ENCODE peak calls at places on chromosomes 7 and 10, in four cellular contexts. B is endothelial cell, Y is fibroblast of villous mesenchyme, X is neural crest cell. E is an unnamed sample.
A peak's percentile ranks its signal among the peaks of the same experiment; 100 is the strongest.

GRCh38 chr10:78960316-78960800 is 108.4 kb upstream of the ZMIZ1 start:
- DNase-seq in Y (peak; percentile 81), B (no peak), X (no peak), E (peak; percentile 45)

GRCh38 chr10:89278034-89278535 is 23.8 kb upstream of the IFIT2 start:
- DNase-seq in Y (peak; percentile 98), B (no peak), X (no peak), E (peak; percentile 82)

GRCh38 chr10:92990615-92991014 is 70.0 kb upstream of the CYP26C1 start:
- DNase-seq in Y (peak; percentile 33), B (no peak), X (no peak), E (no peak)

GRCh38 chr7:148334441-148334956 is 256.1 kb upstream of the C7orf33 start:
- DNase-seq in B (no peak), X (no peak), Y (no peak), E (no peak)

GRCh38 chr10:70742537-70743429 is 42.4 kb downstream of the TBATA start:
- DNase-seq in X (no peak), B (peak; percentile 54), Y (peak; percentile 91), E (peak; percentile 48)

GRCh38 chr10:1376384-1376945 is 320.3 kb downstream of the WDR37 start:
- DNase-seq in X (no peak), Y (no peak), B (no peak), E (no peak)

GRCh38 chr7:85950418-85950817 is 693.3 kb upstream of the GRM3 start:
- DNase-seq in Y (no peak), B (no peak), X (no peak), E (no peak)

GRCh38 chr10:79430506-79430905 is 14.9 kb downstream of the ZCCHC24 start:
- DNase-seq in Y (no peak), X (no peak), B (no peak), E (no peak)

GRCh38 chr7:50281680-50282445 is 22.7 kb upstream of the IKZF1 start:
- DNase-seq in B (no peak), Y (no peak), X (no peak), E (no peak)

GRCh38 chr7:38679419-38679818 is 48.2 kb upstream of the AMPH start:
- DNase-seq in X (no peak), B (no peak), Y (no peak), E (no peak)

GRCh38 chr10:90751107-90751997 is 106.5 kb downstream of the HTR7 start:
- DNase-seq in X (peak; percentile 30), B (peak; percentile 62), Y (peak; percentile 53), E (no peak)

GRCh38 chr10:131453772-131454634 is 142.5 kb upstream of the TCERG1L start:
- DNase-seq in Y (peak; percentile 0), X (peak; percentile 96), B (peak; percentile 22), E (peak; percentile 62)

GRCh38 chr10:63520463-63521388 is 475 bp upstream of the REEP3 start:
- DNase-seq in Y (peak; percentile 75), B (peak; percentile 56), X (peak; percentile 57), E (peak; percentile 82)

GRCh38 chr7:79298145-79298760 is 155.2 kb downstream of the MAGI2 start:
- DNase-seq in B (peak; percentile 46), Y (peak; percentile 78), X (peak; percentile 28), E (no peak)

GRCh38 chr7:22549667-22550513 is 49.9 kb upstream of the STEAP1B start:
- DNase-seq in X (peak; percentile 34), Y (no peak), B (peak; percentile 84), E (no peak)

GRCh38 chr7:129644634-129645230 is 33.2 kb downstream of the NRF1 start:
- DNase-seq in B (peak; percentile 7), Y (peak; percentile 68), X (no peak), E (no peak)

GRCh38 chr10:16441106-16441850 is 4.5 kb downstream of the PTER start:
- DNase-seq in B (no peak), X (no peak), Y (peak; percentile 10), E (no peak)

GRCh38 chr7:150879345-150879744 is 27.0 kb downstream of the AOC1 start:
- DNase-seq in X (no peak), B (no peak), Y (no peak), E (no peak)

GRCh38 chr7:150877545-150877944 is 25.2 kb downstream of the AOC1 start:
- DNase-seq in B (no peak), X (no peak), Y (no peak), E (no peak)

GRCh38 chr7:150876817-150877526 is 24.7 kb downstream of the AOC1 start:
- DNase-seq in X (peak; percentile 54), Y (peak; percentile 74), B (peak; percentile 73), E (peak; percentile 56)

GRCh38 chr7:150874401-150875198 is 22.3 kb downstream of the AOC1 start:
- DNase-seq in Y (no peak), X (no peak), B (no peak), E (no peak)

GRCh38 chr7:150875791-150876190 is 23.5 kb downstream of the AOC1 start:
- DNase-seq in Y (no peak), B (no peak), X (no peak), E (no peak)
- TF ChIP-seq CTCF in Y (no peak), B (no peak), X (peak; percentile 8), E (no peak)

GRCh38 chr7:664402-664775 is 62.1 kb upstream of the DNAAF5 start:
- DNase-seq in Y (no peak), X (no peak), B (no peak), E (no peak)

GRCh38 chr7:665251-665650 is 61.2 kb upstream of the DNAAF5 start:
- DNase-seq in X (no peak), Y (peak; percentile 77), B (no peak), E (no peak)

GRCh38 chr7:666454-667292 is 59.8 kb upstream of the DNAAF5 start:
- DNase-seq in Y (no peak), B (no peak), X (no peak), E (no peak)

GRCh38 chr7:668139-668871 is 58.2 kb upstream of the DNAAF5 start:
- DNase-seq in Y (peak; percentile 90), B (no peak), X (no peak), E (no peak)

DNA sequence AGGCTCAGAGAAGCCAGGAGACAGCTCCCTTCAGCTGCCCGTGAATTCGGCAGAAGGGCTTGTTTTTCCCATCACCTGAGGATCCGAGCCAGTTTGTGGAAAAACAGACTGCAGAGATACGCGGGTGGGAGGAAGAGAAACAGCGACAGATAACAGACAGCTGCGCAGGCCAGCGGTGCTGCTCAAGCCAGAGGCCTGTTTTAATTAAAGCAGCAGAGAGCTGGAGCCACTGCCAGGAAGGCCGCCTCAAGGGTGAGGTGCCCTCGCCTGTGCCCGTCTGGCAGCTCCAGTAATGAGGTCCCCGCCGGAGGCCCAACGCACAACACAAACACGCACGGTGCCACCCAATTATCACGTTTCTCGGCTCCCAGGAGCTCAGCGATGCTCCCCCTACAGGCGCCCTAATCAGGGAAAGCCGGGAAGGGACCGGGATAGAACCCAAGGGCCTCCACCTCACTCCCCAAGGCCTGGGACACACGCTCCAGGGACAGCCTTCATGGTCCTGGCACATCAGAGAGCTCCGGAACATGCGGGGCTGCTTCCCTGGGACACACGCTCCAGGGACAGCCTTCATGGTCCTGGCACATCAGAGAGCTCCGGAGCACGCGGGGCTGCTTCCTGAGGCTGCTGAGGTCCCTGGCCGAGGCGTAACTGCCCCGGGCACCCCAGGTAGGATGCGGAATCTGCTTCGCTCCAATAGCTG is 60.6 kb upstream of the DNAAF5 start:
- DNase-seq in X (no peak), B (no peak), Y (peak; percentile 28), E (peak; percentile 70)
- TF ChIP-seq CTCF in X (no peak), B (no peak), Y (peak; percentile 41), E (peak; percentile 57)

GRCh38 chr10:14601872-14602725 is 172.6 kb downstream of the FAM107B start:
- DNase-seq in B (no peak), Y (peak; percentile 59), X (no peak), E (no peak)
- TF ChIP-seq CTCF in B (no peak), Y (no peak), X (no peak), E (no peak)

GRCh38 chr10:121596668-121597503 is 1.4 kb downstream of the FGFR2 start:
- DNase-seq in Y (peak; percentile 18), X (no peak), B (peak; percentile 51), E (peak; percentile 16)

GRCh38 chr10:121597504-121598241 is 571 bp downstream of the FGFR2 start:
- DNase-seq in B (peak; percentile 28), Y (no peak), X (no peak), E (no peak)

GRCh38 chr10:121601458-121601857 is 3.2 kb upstream of the FGFR2 start:
- DNase-seq in X (no peak), B (no peak), Y (no peak), E (no peak)

GRCh38 chr10:121595806-121596667 is 2.2 kb downstream of the FGFR2 start:
- DNase-seq in X (no peak), B (peak; percentile 27), Y (no peak), E (no peak)

DNA sequence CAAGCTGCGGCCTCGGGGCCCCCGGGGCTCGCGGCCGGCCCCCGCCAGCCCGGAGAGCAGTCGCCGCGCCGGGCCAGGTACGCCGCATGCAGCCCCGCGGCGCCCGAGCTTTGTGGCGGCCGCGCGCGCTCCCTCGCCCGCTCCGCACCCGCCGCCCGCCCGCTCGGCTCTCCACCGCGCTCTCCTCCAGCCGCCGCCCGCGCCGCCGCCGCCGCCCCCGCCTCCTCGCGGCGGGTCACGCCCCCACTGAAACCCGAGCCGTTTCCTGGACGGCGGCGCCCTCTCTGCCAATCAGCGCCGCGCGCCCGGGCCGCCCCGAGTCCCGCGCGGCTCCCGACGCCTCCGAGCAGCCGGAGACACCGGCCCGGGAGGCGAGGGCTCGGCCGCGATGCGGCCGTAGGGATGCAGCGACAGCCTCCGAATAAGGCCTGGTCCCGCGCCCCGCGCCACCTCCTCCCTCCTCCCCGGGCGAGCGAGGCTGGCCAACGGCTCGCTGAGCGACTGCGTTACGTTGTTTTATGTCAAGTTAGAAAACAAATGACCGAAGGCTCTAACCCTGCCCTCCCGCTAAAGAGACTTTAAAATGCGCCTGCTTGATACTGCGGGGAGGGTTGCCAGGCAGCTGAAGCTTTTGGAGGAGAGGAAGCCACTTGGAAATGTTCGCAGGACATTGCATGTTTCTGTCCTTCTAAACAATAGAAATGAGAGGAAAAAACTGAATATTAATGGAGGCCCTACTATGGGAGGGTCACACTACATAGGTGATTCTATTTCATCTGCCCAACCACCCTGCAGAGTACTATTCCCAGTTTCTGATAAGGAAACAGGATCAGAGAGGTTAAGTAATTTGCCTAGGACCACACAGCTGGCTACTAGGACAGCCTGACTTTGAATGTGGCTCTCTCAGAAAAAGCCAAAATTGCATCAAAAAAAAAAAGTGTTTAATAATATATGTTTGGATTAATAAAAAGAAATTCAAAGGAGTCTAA is at the start of gene FGFR2:
- DNase-seq in B (peak; percentile 91), Y (peak; percentile 65), X (peak; percentile 82), E (peak; percentile 69)
- TF ChIP-seq CTCF in B (no peak), Y (no peak), X (no peak), E (no peak)

E was measured in heart right ventricle.